ENCODE peak calls at places on chromosome 13, in seven cellular contexts. I is NCI-H1105; A is NCI-H2171 treated with DMSO at 0.1 percent for 48 hours; K is effector CD8-positive, alpha-beta T cell; S is T follicular helper cell; X is T1000; U is DMS53. H is an unnamed sample.

GRCh38 chr13:107834717-107835116 is 380.6 kb downstream of the LIG4 start:
- DNase-seq in I (no peak), A (no peak), K (no peak), S (no peak), X (no peak), U (no peak), H (no peak)

GRCh38 chr13:26558074-26558805 is 757 bp downstream of the WASF3 start:
- DNase-seq in I (no peak), A (no peak), K (no peak), S (no peak), X (no peak), U (peak; percentile 73), H (peak; percentile 41)

GRCh38 chr13:100514788-100515409 is 73.7 kb downstream of the GGACT start:
- DNase-seq in I (peak; percentile 56), A (peak; percentile 90), K (peak; percentile 38), S (peak; percentile 52), X (peak; percentile 9), U (peak; percentile 52), H (peak; percentile 96)

GRCh38 chr13:98706446-98707110 is 45.9 kb downstream of the SLC15A1 start:
- DNase-seq in I (no peak), A (peak; percentile 11), K (no peak), S (no peak), X (peak; percentile 1), U (peak; percentile 30), H (no peak)

GRCh38 chr13:31675521-31675953 is 63.8 kb upstream of the RXFP2 start:
- DNase-seq in I (no peak), A (no peak), K (no peak), S (no peak), X (no peak), U (no peak), H (no peak)

GRCh38 chr13:50574731-50575130 is 268.8 kb downstream of the DLEU7 start:
- DNase-seq in I (no peak), A (no peak), K (no peak), S (no peak), X (no peak), U (no peak), H (peak; percentile 19)

GRCh38 chr13:57557979-57558529 is 73.5 kb upstream of the PCDH17 start:
- DNase-seq in I (no peak), A (no peak), K (no peak), S (no peak), X (no peak), U (peak; percentile 46), H (peak; percentile 34)

GRCh38 chr13:64369121-64369520 is 2861.0 kb downstream of the PCDH9 start:
- DNase-seq in I (no peak), A (no peak), K (no peak), S (no peak), X (no peak), U (no peak), H (no peak)

GRCh38 chr13:97028441-97029299 is 34.4 kb upstream of the OXGR1 start:
- DNase-seq in I (no peak), A (peak; percentile 65), K (peak; percentile 1), S (no peak), X (peak; percentile 4), U (peak; percentile 57), H (peak; percentile 66)

GRCh38 chr13:33388254-33388998 is 102.9 kb upstream of the STARD13 start:
- DNase-seq in I (no peak), A (no peak), K (no peak), S (no peak), X (no peak), U (no peak), H (no peak)

GRCh38 chr13:28573595-28574373 is 78.9 kb upstream of the FLT1 start:
- DNase-seq in I (no peak), A (no peak), K (no peak), S (no peak), X (no peak), U (no peak), H (no peak)

GRCh38 chr13:37225414-37226047 is 120.1 kb upstream of the CSNK1A1L start:
- DNase-seq in I (no peak), A (no peak), K (no peak), S (no peak), X (no peak), U (no peak), H (no peak)

GRCh38 chr13:39552233-39552632 is 50.8 kb downstream of the LHFPL6 start:
- DNase-seq in I (no peak), A (no peak), K (no peak), S (no peak), X (no peak), U (no peak), H (peak; percentile 74)

GRCh38 chr13:25489238-25489637 is 117.5 kb downstream of the ATP8A2 start:
- DNase-seq in I (no peak), A (no peak), K (no peak), S (no peak), X (no peak), U (no peak), H (no peak)

GRCh38 chr13:21668665-21669599 is 1.9 kb upstream of the FGF9 start:
- DNase-seq in I (no peak), A (no peak), K (peak; percentile 32), S (no peak), X (no peak), U (peak; percentile 86), H (peak; percentile 53)

GRCh38 chr13:36090592-36090991 is 40.6 kb downstream of the DCLK1 start:
- DNase-seq in I (no peak), A (no peak), K (no peak), S (no peak), X (no peak), U (no peak), H (no peak)

GRCh38 chr13:100106705-100107104 is 17.8 kb downstream of the PCCA start:
- DNase-seq in I (no peak), A (no peak), K (no peak), S (no peak), X (no peak), U (no peak), H (no peak)

GRCh38 chr13:47459512-47459911 is 541.6 kb downstream of the SUCLA2 start:
- DNase-seq in I (no peak), A (no peak), K (no peak), S (no peak), X (no peak), U (peak; percentile 11), H (no peak)

GRCh38 chr13:99289674-99290337 is 17.4 kb downstream of the GPR183 start:
- DNase-seq in I (no peak), A (no peak), K (no peak), S (no peak), X (no peak), U (no peak), H (no peak)

GRCh38 chr13:45179428-45179827 is 21.4 kb downstream of the KCTD4 start:
- DNase-seq in I (no peak), A (no peak), K (no peak), S (no peak), X (no peak), U (no peak), H (peak; percentile 45)

GRCh38 chr13:36718146-36718545 is 44.3 kb downstream of the SERTM1 start:
- DNase-seq in I (no peak), A (no peak), K (no peak), S (no peak), X (no peak), U (no peak), H (no peak)

GRCh38 chr13:66323695-66324094 is 906.4 kb downstream of the PCDH9 start:
- DNase-seq in I (no peak), A (no peak), K (no peak), S (no peak), X (no peak), U (no peak), H (no peak)

GRCh38 chr13:94427313-94427712 is 52.2 kb downstream of the DCT start:
- DNase-seq in I (no peak), A (no peak), K (no peak), S (no peak), X (no peak), U (peak; percentile 5), H (peak; percentile 97)

GRCh38 chr13:113069861-113070805 is 35.5 kb upstream of the F7 start:
- DNase-seq in I (no peak), A (no peak), K (no peak), S (no peak), X (no peak), U (no peak), H (no peak)

GRCh38 chr13:90867336-90867683 is 480.2 kb upstream of the MIR17HG start:
- DNase-seq in I (peak; percentile 38), A (peak; percentile 29), K (no peak), S (no peak), X (peak; percentile 49), U (peak; percentile 83), H (peak; percentile 90)

GRCh38 chr13:112453207-112453829 is 77.2 kb downstream of the SPACA7 start:
- DNase-seq in I (no peak), A (no peak), K (no peak), S (no peak), X (no peak), U (no peak), H (no peak)

GRCh38 chr13:20185657-20186056 is 7.1 kb downstream of the GJB2 start:
- DNase-seq in I (no peak), A (no peak), K (no peak), S (no peak), X (no peak), U (no peak), H (no peak)

GRCh38 chr13:99046851-99047250 is 69.0 kb upstream of the DOCK9 start:
- DNase-seq in I (no peak), A (no peak), K (no peak), S (no peak), X (no peak), U (no peak), H (no peak)

GRCh38 chr13:101406787-101407186 is 9.5 kb downstream of the NALCN start:
- DNase-seq in I (no peak), A (no peak), K (no peak), S (no peak), X (no peak), U (no peak), H (no peak)

GRCh38 chr13:110639935-110640334 is 24.6 kb downstream of the NAXD start:
- DNase-seq in I (no peak), A (no peak), K (no peak), S (no peak), X (no peak), U (no peak), H (no peak)

GRCh38 chr13:105343134-105343806 is 1192.2 kb downstream of the EFNB2 start:
- DNase-seq in I (no peak), A (no peak), K (no peak), S (no peak), X (no peak), U (no peak), H (no peak)

GRCh38 chr13:37412271-37412683 is 186.3 kb downstream of the POSTN start:
- DNase-seq in I (no peak), A (no peak), K (no peak), S (no peak), X (no peak), U (no peak), H (no peak)

GRCh38 chr13:87671824-87672603 is 843 bp downstream of the SLITRK5 start:
- DNase-seq in I (no peak), A (no peak), K (no peak), S (no peak), X (no peak), U (peak; percentile 40), H (peak; percentile 81)

GRCh38 chr13:27406178-27406939 is 18.1 kb upstream of the GTF3A start:
- DNase-seq in I (no peak), A (peak; percentile 16), K (no peak), S (no peak), X (no peak), U (peak; percentile 82), H (peak; percentile 57)

H was measured in NCI-H69.